ENCODE peak calls at places on chromosomes 6 and 20, in nine cellular contexts. A is K562; H is testis; M is neuronal stem cell; L is effector memory CD4-positive, alpha-beta T cell; W is psoas muscle; G is colonic mucosa; E is gastrocnemius medialis; B is right lobe of liver. D is an unnamed sample. For H3K4me1, the result is how much of the 10 kb centered on the place peaks cover.

GRCh38 chr6:104604643-104605042 is 255.1 kb downstream of the HACE1 start:
- DNase-seq in L (no peak), M (no peak), A (no peak), B (no peak), W (no peak), G (no peak), H (no peak), E (no peak), D (no peak)

GRCh38 chr6:30938730-30939129 is 2.0 kb upstream of the MUCL3 start:
- DNase-seq in A (no peak), E (no peak), B (no peak), G (no peak), M (no peak), W (no peak), H (no peak), L (no peak), D (no peak)

GRCh38 chr6:4803343-4803744 is 27.1 kb downstream of the CDYL start:
- DNase-seq in B (no peak), M (no peak), L (no peak), G (no peak), W (no peak), H (no peak), A (peak), E (no peak), D (no peak)

GRCh38 chr20:6735913-6736845 is 31.3 kb upstream of the BMP2 start:
- DNase-seq in H (peak), G (no peak), A (no peak), E (no peak), W (no peak), M (no peak), B (no peak), L (no peak), D (no peak)

GRCh38 chr6:99032396-99032795 is 84.7 kb upstream of the FBXL4 start:
- DNase-seq in E (no peak), A (no peak), M (no peak), H (no peak), W (no peak), L (no peak), B (no peak), G (no peak), D (no peak)

GRCh38 chr6:150116195-150116800 is 26.5 kb upstream of the PPP1R14C start:
- DNase-seq in G (no peak), B (no peak), A (no peak), M (no peak), L (no peak), W (no peak), H (no peak), E (no peak), D (no peak)

GRCh38 chr20:59835448-59836395 is 97.7 kb downstream of the SYCP2 start:
- DNase-seq in B (no peak), A (no peak), M (peak), H (peak), G (peak), W (no peak), L (no peak), E (no peak), D (peak)

GRCh38 chr20:5041433-5041832 is 40.1 kb upstream of the SLC23A2 start:
- DNase-seq in M (no peak), E (no peak), G (no peak), B (no peak), W (no peak), L (no peak), H (peak), A (no peak), D (peak)

GRCh38 chr20:725491-725890 is 42.8 kb downstream of the SLC52A3 start:
- DNase-seq in M (no peak), L (no peak), H (no peak), A (no peak), W (no peak), G (no peak), E (no peak), B (no peak), D (no peak)

GRCh38 chr20:34274694-34275093 is 28.5 kb downstream of the AHCY start:
- DNase-seq in B (no peak), W (no peak), L (no peak), H (no peak), E (no peak), G (no peak), A (no peak), M (no peak), D (no peak)

GRCh38 chr20:42441196-42441861 is 748.4 kb downstream of the PTPRT start:
- DNase-seq in W (no peak), A (no peak), H (no peak), E (no peak), B (no peak), G (no peak), L (no peak), M (no peak), D (no peak)

GRCh38 chr20:32336918-32337347 is 21.2 kb upstream of the ASXL1 start:
- DNase-seq in H (no peak), G (no peak), A (peak), L (no peak), W (no peak), M (no peak), B (no peak), E (no peak), D (peak)

GRCh38 chr20:58014628-58015315 is 213.7 kb downstream of the ANKRD60 start:
- DNase-seq in L (no peak), M (no peak), B (no peak), H (no peak), E (no peak), G (no peak), A (no peak), W (no peak), D (no peak)

GRCh38 chr6:108097882-108098281 is 23.3 kb upstream of the OSTM1 start:
- DNase-seq in L (no peak), B (no peak), A (no peak), M (no peak), W (no peak), E (no peak), H (no peak), G (no peak), D (no peak)

GRCh38 chr6:46473866-46474265 is 17.4 kb downstream of the RCAN2 start:
- DNase-seq in E (no peak), A (no peak), G (no peak), L (no peak), M (no peak), H (no peak), B (no peak), W (no peak), D (peak)

GRCh38 chr20:19993937-19994667 is 23.1 kb upstream of the NAA20 start:
- DNase-seq in M (no peak), B (no peak), H (no peak), A (no peak), L (no peak), G (no peak), W (no peak), E (peak), D (peak)

GRCh38 chr6:149834513-149835481 is 29.4 kb downstream of the LRP11 start:
- DNase-seq in M (peak), L (peak), B (no peak), H (peak), E (no peak), W (no peak), A (peak), G (peak), D (peak)

GRCh38 chr20:24686156-24686555 is 216.7 kb downstream of the SYNDIG1 start:
- DNase-seq in M (no peak), W (no peak), H (no peak), G (no peak), B (no peak), A (no peak), L (no peak), E (no peak), D (no peak)

GRCh38 chr20:59578602-59579403 is 25.5 kb upstream of the PHACTR3 start:
- DNase-seq in B (peak), E (no peak), M (no peak), G (no peak), L (no peak), H (no peak), W (no peak), A (no peak), D (no peak)

GRCh38 chr6:61886608-61887259 is 399.3 kb downstream of the KHDRBS2 start:
- DNase-seq in L (no peak), G (no peak), W (no peak), E (no peak), M (no peak), H (no peak), B (no peak), A (no peak), D (no peak)

GRCh38 chr6:43170452-43171283 is at the start of gene SRF:
- DNase-seq in M (peak), B (peak), E (peak), A (peak), G (peak), W (peak), H (peak), L (peak), D (peak)

GRCh38 chr6:127761084-127761483 is 139.8 kb downstream of the THEMIS start:
- DNase-seq in B (no peak), M (no peak), L (no peak), W (no peak), A (no peak), G (no peak), H (no peak), E (no peak), D (no peak)

GRCh38 chr20:46683939-46684750 is 5.1 kb downstream of the TP53RK start:
- DNase-seq in M (peak), H (peak), L (no peak), E (no peak), A (peak), W (peak), B (no peak), G (peak), D (peak)

GRCh38 chr6:169978615-169979161 is 227.3 kb downstream of the ERMARD start:
- DNase-seq in L (no peak), H (no peak), A (no peak), G (no peak), B (peak), W (no peak), E (no peak), M (no peak), D (no peak)

GRCh38 chr20:17584684-17585083 is 14.8 kb downstream of the DSTN start:
- DNase-seq in W (no peak), M (no peak), G (no peak), L (no peak), H (no peak), B (no peak), E (no peak), A (no peak), D (no peak)

GRCh38 chr20:4949833-4950178 is 51.5 kb downstream of the SLC23A2 start:
- DNase-seq in M (no peak), A (no peak), B (no peak), E (no peak), W (no peak), H (peak), G (peak), L (no peak), D (peak)

GRCh38 chr6:39361657-39362486 is 39.4 kb upstream of the KCNK16 start:
- DNase-seq in H (peak), W (peak), G (peak), M (peak), A (peak), E (peak), B (peak), L (no peak), D (peak)

GRCh38 chr20:63025534-63026331 is 19.0 kb upstream of the BHLHE23 start:
- DNase-seq in H (peak), E (no peak), G (no peak), W (no peak), M (no peak), L (no peak), A (no peak), B (peak), D (peak)

GRCh38 chr6:161487694-161488093 is 213.8 kb upstream of the AGPAT4 start:
- DNase-seq in E (no peak), H (no peak), A (no peak), G (no peak), W (no peak), L (no peak), M (no peak), B (no peak), D (no peak)

GRCh38 chr6:26094036-26094435 is 6.8 kb downstream of the HFE start:
- DNase-seq in A (no peak), M (no peak), L (no peak), B (no peak), W (no peak), G (no peak), E (no peak), H (no peak), D (no peak)

GRCh38 chr6:142195862-142196536 is 48.9 kb downstream of the VTA1 start:
- DNase-seq in G (no peak), E (no peak), H (no peak), M (no peak), B (no peak), W (no peak), L (no peak), A (no peak), D (no peak)

GRCh38 chr6:166769648-166770047 is 142.6 kb upstream of the RPS6KA2 start:
- DNase-seq in W (no peak), B (no peak), A (no peak), G (peak), M (no peak), H (no peak), E (no peak), L (no peak), D (no peak)

DNA sequence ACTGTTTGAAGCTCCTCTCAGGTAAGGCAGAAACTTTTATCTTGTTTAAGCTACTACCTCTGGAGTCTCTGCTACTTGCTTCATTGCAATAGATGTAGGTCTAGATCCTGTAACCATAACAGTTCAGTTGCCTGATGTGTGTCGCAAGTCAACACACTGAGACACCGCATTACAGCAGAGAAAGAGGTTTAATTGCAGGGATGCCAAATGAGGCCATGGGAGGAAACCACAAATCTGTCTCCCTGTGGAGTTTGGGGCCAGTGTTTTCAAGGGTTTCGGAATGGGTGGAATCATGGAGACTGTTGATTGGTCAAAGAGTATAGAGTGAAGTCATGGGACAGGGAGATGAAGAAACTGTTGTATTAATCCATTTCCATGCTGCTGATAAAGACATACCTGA is 57.1 kb upstream of the RBM24 start:
- DNase-seq in L (no peak), E (no peak), M (no peak), G (no peak), B (no peak), W (no peak), H (no peak), A (no peak), D (no peak)
- H3K4me1 ChIP-seq in L (under half), E (under half), M (under half), G (under half), B (under half), W (under half), H (under half), A (under half), D (under half)

GRCh38 chr20:3714092-3714491 is 1.7 kb upstream of the SIGLEC1 start:
- DNase-seq in H (no peak), E (no peak), G (no peak), B (no peak), M (no peak), L (no peak), W (no peak), A (no peak), D (no peak)

GRCh38 chr20:3711418-3712043 is 869 bp downstream of the SIGLEC1 start:
- DNase-seq in M (no peak), L (no peak), G (no peak), H (no peak), W (no peak), A (no peak), B (peak), E (no peak), D (no peak)

GRCh38 chr20:3710703-3711417 is 1.5 kb downstream of the SIGLEC1 start:
- DNase-seq in H (peak), A (peak), M (peak), B (peak), L (peak), G (peak), E (peak), W (peak), D (peak)

GRCh38 chr20:3710027-3710426 is 2.4 kb downstream of the SIGLEC1 start:
- DNase-seq in M (no peak), A (no peak), L (no peak), B (no peak), E (no peak), W (no peak), G (no peak), H (no peak), D (no peak)

GRCh38 chr20:3712279-3712873 is at the start of gene SIGLEC1:
- DNase-seq in M (no peak), E (peak), H (peak), B (peak), A (no peak), W (peak), G (peak), L (no peak), D (no peak)
- H3K4me1 ChIP-seq in M (under half), E (under half), H (under half), B (under half), A (under half), W (under half), G (under half), L (under half), D (under half)

GRCh38 chr6:137430954-137431353 is 63.2 kb downstream of the OLIG3 start:
- DNase-seq in L (no peak), W (no peak), A (no peak), B (no peak), G (no peak), M (no peak), E (no peak), H (no peak), D (no peak)
- H3K4me1 ChIP-seq in L (under half), W (under half), A (under half), B (under half), G (under half), M (under half), E (under half), H (under half), D (under half)

GRCh38 chr20:10666221-10667076 is 7.3 kb downstream of the JAG1 start:
- DNase-seq in M (no peak), L (no peak), E (no peak), G (no peak), H (no peak), B (no peak), A (no peak), W (no peak), D (no peak)

GRCh38 chr20:10667077-10667401 is 6.8 kb downstream of the JAG1 start:
- DNase-seq in B (no peak), G (no peak), H (no peak), L (no peak), M (no peak), W (peak), E (no peak), A (no peak), D (no peak)

GRCh38 chr20:10665027-10665561 is 8.7 kb downstream of the JAG1 start:
- DNase-seq in B (no peak), G (no peak), H (peak), A (no peak), E (no peak), W (no peak), M (no peak), L (no peak), D (no peak)

GRCh38 chr20:10667560-10668167 is 6.1 kb downstream of the JAG1 start:
- DNase-seq in W (no peak), H (no peak), L (no peak), B (no peak), G (no peak), M (peak), E (no peak), A (no peak), D (no peak)

DNA sequence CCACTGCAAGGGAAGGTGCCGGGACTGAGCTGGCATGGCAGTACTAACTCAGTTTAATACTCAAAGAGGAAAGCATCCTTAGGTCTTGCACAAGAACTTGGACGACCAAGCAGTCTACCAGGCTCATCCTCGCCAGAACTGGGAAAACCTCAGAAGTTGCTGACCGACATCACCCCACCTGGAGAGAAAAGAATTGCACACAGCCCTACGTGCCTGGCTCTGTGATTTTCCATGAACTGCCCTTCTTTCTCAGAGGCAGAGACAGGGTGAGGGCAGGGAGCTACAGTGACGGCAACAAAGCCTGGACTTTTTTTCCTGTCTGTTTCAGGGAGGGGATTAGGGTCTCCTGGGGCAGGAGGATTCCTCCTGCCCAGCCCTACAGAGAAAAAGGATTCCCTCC is 8.0 kb downstream of the JAG1 start:
- DNase-seq in L (no peak), G (no peak), M (no peak), E (peak), W (no peak), H (no peak), A (no peak), B (no peak), D (no peak)
- H3K4me1 ChIP-seq in L (under half), G (under half), M (half or more), E (half or more), W (half or more), H (under half), A (under half), B (under half), D (under half)

D was measured in adipocyte.